ENCODE peak calls at places on chromosomes 1 and 21, in ten cellular contexts. L is right lobe of liver; Y is naive thymus-derived CD4-positive, alpha-beta T cell; X is PC-3; J is cardiac fibroblast; G is CD4-positive, alpha-beta memory T cell; Z is CD8-positive, alpha-beta memory T cell; N is psoas muscle; I is body of pancreas; U is astrocyte. H is an unnamed sample.

GRCh38 chr1:34746101-34746500 is 8.7 kb upstream of the GJB5 start:
- DNase-seq in L (no peak), Y (no peak), X (no peak), J (no peak), G (no peak), Z (no peak), N (no peak), I (no peak), U (no peak), H (no peak)

GRCh38 chr1:22709891-22710687 is 550 bp upstream of the EPHB2 start:
- DNase-seq in L (peak), Y (no peak), X (peak), J (peak), G (no peak), Z (no peak), N (peak), I (peak), U (peak), H (peak)

GRCh38 chr21:17613242-17613676 is 558 bp upstream of the BTG3 start:
- DNase-seq in L (no peak), Y (no peak), X (no peak), J (peak), G (peak), Z (peak), N (peak), I (no peak), U (no peak), H (peak)

GRCh38 chr1:29259802-29260441 is 23.6 kb downstream of the PTPRU start:
- DNase-seq in L (peak), Y (no peak), X (no peak), J (no peak), G (no peak), Z (no peak), N (peak), I (peak), U (no peak), H (peak)

GRCh38 chr1:221809101-221810029 is 67.5 kb upstream of the DUSP10 start:
- DNase-seq in L (no peak), Y (no peak), X (peak), J (no peak), G (no peak), Z (no peak), N (no peak), I (no peak), U (peak), H (no peak)

GRCh38 chr1:154998818-154999650 is 3.6 kb upstream of the ZBTB7B start:
- DNase-seq in L (peak), Y (no peak), X (peak), J (peak), G (peak), Z (peak), N (peak), I (peak), U (no peak), H (peak)

GRCh38 chr1:202752799-202753198 is 42.5 kb upstream of the SYT2 start:
- DNase-seq in L (no peak), Y (no peak), X (no peak), J (no peak), G (no peak), Z (no peak), N (no peak), I (no peak), U (no peak), H (no peak)

GRCh38 chr1:25754421-25755195 is 45.4 kb upstream of the SELENON start:
- DNase-seq in L (no peak), Y (peak), X (no peak), J (no peak), G (no peak), Z (no peak), N (no peak), I (no peak), U (no peak), H (peak)

GRCh38 chr1:35047188-35047858 is 15.6 kb upstream of the ZMYM6 start:
- DNase-seq in L (no peak), Y (no peak), X (peak), J (peak), G (no peak), Z (no peak), N (no peak), I (no peak), U (peak), H (peak)

GRCh38 chr21:39217356-39218081 is 34.3 kb upstream of the PSMG1 start:
- DNase-seq in L (no peak), Y (no peak), X (no peak), J (no peak), G (no peak), Z (no peak), N (no peak), I (no peak), U (no peak), H (no peak)

GRCh38 chr1:38015978-38016640 is 3.6 kb downstream of the UTP11 start:
- DNase-seq in L (no peak), Y (no peak), X (no peak), J (peak), G (no peak), Z (no peak), N (peak), I (no peak), U (no peak), H (no peak)

GRCh38 chr1:6960291-6960758 is 175.1 kb downstream of the CAMTA1 start:
- DNase-seq in L (peak), Y (no peak), X (peak), J (peak), G (no peak), Z (no peak), N (peak), I (peak), U (peak), H (peak)

GRCh38 chr1:113434081-113434873 is 44.0 kb downstream of the MAGI3 start:
- DNase-seq in L (no peak), Y (no peak), X (no peak), J (no peak), G (no peak), Z (no peak), N (no peak), I (peak), U (no peak), H (no peak)

GRCh38 chr21:44845418-44846200 is 27.7 kb upstream of the SUMO3 start:
- DNase-seq in L (no peak), Y (peak), X (peak), J (peak), G (peak), Z (peak), N (peak), I (peak), U (peak), H (peak)

GRCh38 chr1:54982739-54983138 is 2.3 kb downstream of the TMEM61 start:
- DNase-seq in L (peak), Y (no peak), X (no peak), J (no peak), G (no peak), Z (no peak), N (no peak), I (no peak), U (no peak), H (peak)

GRCh38 chr1:218538341-218538740 is 193.2 kb downstream of the TGFB2 start:
- DNase-seq in L (no peak), Y (no peak), X (no peak), J (no peak), G (no peak), Z (no peak), N (no peak), I (no peak), U (no peak), H (no peak)

GRCh38 chr1:189606795-189607476 is 870.7 kb downstream of the BRINP3 start:
- DNase-seq in L (no peak), Y (no peak), X (peak), J (peak), G (no peak), Z (no peak), N (no peak), I (no peak), U (peak), H (no peak)

GRCh38 chr1:25033828-25034451 is 103.9 kb upstream of the RUNX3 start:
- DNase-seq in L (no peak), Y (no peak), X (no peak), J (no peak), G (no peak), Z (peak), N (peak), I (no peak), U (no peak), H (peak)

GRCh38 chr1:44161546-44161945 is 20.1 kb upstream of the KLF18 start:
- DNase-seq in L (no peak), Y (no peak), X (no peak), J (no peak), G (no peak), Z (no peak), N (no peak), I (no peak), U (no peak), H (no peak)

GRCh38 chr1:113905435-113905861 is 322 bp downstream of the DCLRE1B start:
- DNase-seq in L (no peak), Y (no peak), X (peak), J (no peak), G (no peak), Z (no peak), N (no peak), I (no peak), U (no peak), H (no peak)

GRCh38 chr1:86508583-86508969 is 38.3 kb upstream of the CLCA4 start:
- DNase-seq in L (no peak), Y (no peak), X (no peak), J (peak), G (no peak), Z (no peak), N (no peak), I (no peak), U (no peak), H (no peak)
- H3K4me3 ChIP-seq in L (no peak), Y (no peak), X (no peak), J (no peak), G (no peak), Z (no peak), N (no peak), I (no peak), U (no peak), H (no peak)

DNA sequence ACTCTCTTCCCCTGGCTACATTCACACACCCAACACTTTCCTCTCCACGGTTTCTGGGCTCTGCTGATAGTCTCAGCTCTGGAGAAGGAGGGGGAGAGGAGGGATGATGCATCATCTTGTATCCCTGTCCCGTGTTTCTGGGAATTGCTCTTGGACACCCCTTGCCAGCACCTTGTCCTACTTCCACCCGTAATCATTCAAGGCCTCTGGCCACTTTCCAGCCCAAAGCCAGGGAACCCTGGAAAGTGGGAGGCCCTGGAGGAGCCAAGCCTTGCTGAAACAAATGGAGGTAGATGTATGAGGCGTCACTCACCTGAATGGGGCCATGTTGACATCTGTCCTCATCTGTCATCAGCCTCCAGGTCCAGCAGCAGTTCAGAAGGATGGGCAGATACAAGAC is 4.4 kb downstream of the PLEKHO1 start:
- DNase-seq in L (peak), Y (no peak), X (no peak), J (no peak), G (no peak), Z (no peak), N (no peak), I (no peak), U (no peak), H (no peak)
- H3K4me3 ChIP-seq in L (no peak), Y (no peak), X (no peak), J (no peak), G (no peak), Z (no peak), N (no peak), I (no peak), U (no peak), H (no peak)

DNA sequence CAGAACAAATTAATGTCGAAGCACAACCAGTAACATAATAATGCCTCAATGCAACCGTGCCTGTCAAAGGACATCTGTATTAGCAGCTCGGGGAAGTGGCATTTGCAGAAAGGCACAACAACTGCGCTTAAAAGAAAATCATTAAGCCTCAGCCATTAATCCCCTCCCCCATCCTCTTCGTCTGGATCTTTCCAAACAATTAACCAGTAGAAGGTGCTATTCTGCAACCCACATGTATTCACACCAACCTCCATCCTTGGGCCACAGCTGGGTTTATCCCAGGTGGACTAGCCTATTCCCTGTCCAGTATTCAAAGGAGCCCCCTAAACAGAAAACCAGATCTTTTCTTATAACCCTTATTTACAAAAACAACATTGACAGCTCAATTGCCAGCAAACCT is 2.6 kb downstream of the RERE start:
- DNase-seq in L (no peak), Y (no peak), X (no peak), J (no peak), G (no peak), Z (no peak), N (no peak), I (peak), U (no peak), H (no peak)
- H3K4me3 ChIP-seq in L (no peak), Y (no peak), X (no peak), J (no peak), G (no peak), Z (no peak), N (peak), I (no peak), U (no peak), H (no peak)

GRCh38 chr1:53367503-53368313 is 39.8 kb upstream of the LRP8 start:
- DNase-seq in L (peak), Y (no peak), X (no peak), J (no peak), G (peak), Z (no peak), N (no peak), I (peak), U (no peak), H (no peak)

GRCh38 chr1:53368314-53369033 is 40.6 kb upstream of the LRP8 start:
- DNase-seq in L (peak), Y (no peak), X (no peak), J (no peak), G (no peak), Z (no peak), N (no peak), I (peak), U (no peak), H (no peak)

GRCh38 chr1:53369034-53369750 is 41.3 kb upstream of the LRP8 start:
- DNase-seq in L (peak), Y (no peak), X (no peak), J (no peak), G (no peak), Z (no peak), N (no peak), I (peak), U (no peak), H (no peak)

GRCh38 chr1:53365405-53366063 is 37.7 kb upstream of the LRP8 start:
- DNase-seq in L (peak), Y (no peak), X (no peak), J (peak), G (no peak), Z (no peak), N (no peak), I (no peak), U (no peak), H (no peak)

GRCh38 chr1:53366901-53367502 is 39.1 kb upstream of the LRP8 start:
- DNase-seq in L (peak), Y (no peak), X (no peak), J (no peak), G (no peak), Z (no peak), N (no peak), I (no peak), U (no peak), H (no peak)
- H3K4me3 ChIP-seq in L (no peak), Y (no peak), X (no peak), J (no peak), G (peak), Z (peak), N (no peak), I (no peak), U (no peak), H (no peak)

GRCh38 chr21:41616063-41616591 is 108.2 kb upstream of the TMPRSS2 start:
- DNase-seq in L (no peak), Y (no peak), X (peak), J (peak), G (no peak), Z (no peak), N (no peak), I (no peak), U (peak), H (peak)
- H3K4me3 ChIP-seq in L (no peak), Y (no peak), X (no peak), J (no peak), G (no peak), Z (no peak), N (no peak), I (no peak), U (no peak), H (peak)

GRCh38 chr1:220409751-220410370 is 118.1 kb upstream of the MARK1 start:
- DNase-seq in L (no peak), Y (no peak), X (no peak), J (no peak), G (no peak), Z (no peak), N (no peak), I (no peak), U (no peak), H (no peak)
- H3K4me3 ChIP-seq in L (no peak), Y (no peak), X (no peak), J (no peak), G (no peak), Z (no peak), N (no peak), I (no peak), U (no peak), H (no peak)